ENCODE peak calls at places on chromosome 19, in six cellular contexts. One of them, this sample, is unnamed.

GRCh38 chr19:13475044-13475443 is 31.2 kb downstream of the CACNA1A start:
- DNase-seq in GM23248: no peak
- DNase-seq in neural progenitor cell: no peak
- DNase-seq in SK-N-SH: no peak
- DNase-seq in HCT116: no peak
- DNase-seq in MM.1S: no peak
- DNase-seq in this sample: no peak

GRCh38 chr19:16522559-16523377 is 19.5 kb downstream of the CHERP start:
- DNase-seq in GM23248: no peak
- DNase-seq in neural progenitor cell: no peak
- DNase-seq in SK-N-SH: no peak
- DNase-seq in HCT116: no peak
- DNase-seq in MM.1S: no peak
- DNase-seq in this sample: no peak

GRCh38 chr19:6720369-6721112 is at the start of gene C3:
- DNase-seq in GM23248: peak
- DNase-seq in neural progenitor cell: no peak
- DNase-seq in SK-N-SH: no peak
- DNase-seq in HCT116: no peak
- DNase-seq in MM.1S: no peak
- DNase-seq in this sample: no peak

GRCh38 chr19:46410205-46411087 is 2.9 kb downstream of the CCDC8 start:
- DNase-seq in GM23248: no peak
- DNase-seq in neural progenitor cell: no peak
- DNase-seq in SK-N-SH: no peak
- DNase-seq in HCT116: no peak
- DNase-seq in MM.1S: no peak
- DNase-seq in this sample: no peak

GRCh38 chr19:18058208-18059009 is 28.3 kb downstream of the IL12RB1 start:
- DNase-seq in GM23248: peak
- DNase-seq in neural progenitor cell: peak
- DNase-seq in SK-N-SH: peak
- DNase-seq in HCT116: peak
- DNase-seq in MM.1S: peak
- DNase-seq in this sample: peak

GRCh38 chr19:35346193-35347052 is 1.3 kb upstream of the FFAR1 start:
- DNase-seq in GM23248: no peak
- DNase-seq in neural progenitor cell: no peak
- DNase-seq in SK-N-SH: no peak
- DNase-seq in HCT116: no peak
- DNase-seq in MM.1S: no peak
- DNase-seq in this sample: no peak

GRCh38 chr19:35141627-35142401 is 1.2 kb upstream of the FXYD7 start:
- DNase-seq in GM23248: no peak
- DNase-seq in neural progenitor cell: peak
- DNase-seq in SK-N-SH: no peak
- DNase-seq in HCT116: no peak
- DNase-seq in MM.1S: no peak
- DNase-seq in this sample: no peak

GRCh38 chr19:1650627-1651009 is 1.8 kb downstream of the TCF3 start:
- DNase-seq in GM23248: peak
- DNase-seq in neural progenitor cell: peak
- DNase-seq in SK-N-SH: peak
- DNase-seq in HCT116: no peak
- DNase-seq in MM.1S: peak
- DNase-seq in this sample: no peak

GRCh38 chr19:58279042-58279924 is 528 bp downstream of the ZNF8 start:
- DNase-seq in GM23248: peak
- DNase-seq in neural progenitor cell: peak
- DNase-seq in SK-N-SH: peak
- DNase-seq in HCT116: no peak
- DNase-seq in MM.1S: no peak
- DNase-seq in this sample: peak

GRCh38 chr19:38944981-38945506 is 14.3 kb downstream of the MRPS12 start:
- DNase-seq in GM23248: peak
- DNase-seq in neural progenitor cell: no peak
- DNase-seq in SK-N-SH: peak
- DNase-seq in HCT116: no peak
- DNase-seq in MM.1S: no peak
- DNase-seq in this sample: no peak

GRCh38 chr19:16216744-16217670 is 19.3 kb downstream of the AP1M1 start:
- DNase-seq in GM23248: no peak
- DNase-seq in neural progenitor cell: no peak
- DNase-seq in SK-N-SH: peak
- DNase-seq in HCT116: no peak
- DNase-seq in MM.1S: no peak
- DNase-seq in this sample: no peak

GRCh38 chr19:9044449-9044848 is 34.2 kb upstream of the MUC16 start:
- DNase-seq in GM23248: no peak
- DNase-seq in neural progenitor cell: no peak
- DNase-seq in SK-N-SH: no peak
- DNase-seq in HCT116: no peak
- DNase-seq in MM.1S: no peak
- DNase-seq in this sample: no peak

GRCh38 chr19:2034729-2035589 is 16.1 kb downstream of the MKNK2 start:
- DNase-seq in GM23248: peak
- DNase-seq in neural progenitor cell: peak
- DNase-seq in SK-N-SH: peak
- DNase-seq in HCT116: peak
- DNase-seq in MM.1S: peak
- DNase-seq in this sample: peak

GRCh38 chr19:16027528-16027927 is 48.8 kb upstream of the TPM4 start:
- DNase-seq in GM23248: no peak
- DNase-seq in neural progenitor cell: no peak
- DNase-seq in SK-N-SH: no peak
- DNase-seq in HCT116: no peak
- DNase-seq in MM.1S: no peak
- DNase-seq in this sample: no peak

GRCh38 chr19:4640247-4641000 is 1.1 kb downstream of the TNFAIP8L1 start:
- DNase-seq in GM23248: no peak
- DNase-seq in neural progenitor cell: no peak
- DNase-seq in SK-N-SH: no peak
- DNase-seq in HCT116: no peak
- DNase-seq in MM.1S: no peak
- DNase-seq in this sample: no peak
- TF ChIP-seq EZH2phosphoT487 in GM23248: no peak
- TF ChIP-seq EZH2phosphoT487 in neural progenitor cell: no peak
- TF ChIP-seq EZH2phosphoT487 in SK-N-SH: no peak
- TF ChIP-seq EZH2phosphoT487 in HCT116: no peak
- TF ChIP-seq EZH2phosphoT487 in MM.1S: no peak
- TF ChIP-seq EZH2phosphoT487 in this sample: no peak

GRCh38 chr19:33953592-33953991 is 156.9 kb downstream of the KCTD15 start:
- DNase-seq in GM23248: no peak
- DNase-seq in neural progenitor cell: no peak
- DNase-seq in SK-N-SH: no peak
- DNase-seq in HCT116: no peak
- DNase-seq in MM.1S: no peak
- DNase-seq in this sample: peak

GRCh38 chr19:33953023-33953422 is 156.4 kb downstream of the KCTD15 start:
- DNase-seq in GM23248: no peak
- DNase-seq in neural progenitor cell: no peak
- DNase-seq in SK-N-SH: no peak
- DNase-seq in HCT116: no peak
- DNase-seq in MM.1S: peak
- DNase-seq in this sample: no peak

GRCh38 chr19:33956941-33957340 is 160.3 kb downstream of the KCTD15 start:
- DNase-seq in GM23248: no peak
- DNase-seq in neural progenitor cell: no peak
- DNase-seq in SK-N-SH: no peak
- DNase-seq in HCT116: no peak
- DNase-seq in MM.1S: no peak
- DNase-seq in this sample: no peak

GRCh38 chr19:33957804-33958203 is 161.1 kb downstream of the KCTD15 start:
- DNase-seq in GM23248: no peak
- DNase-seq in neural progenitor cell: no peak
- DNase-seq in SK-N-SH: no peak
- DNase-seq in HCT116: no peak
- DNase-seq in MM.1S: no peak
- DNase-seq in this sample: no peak

DNA sequence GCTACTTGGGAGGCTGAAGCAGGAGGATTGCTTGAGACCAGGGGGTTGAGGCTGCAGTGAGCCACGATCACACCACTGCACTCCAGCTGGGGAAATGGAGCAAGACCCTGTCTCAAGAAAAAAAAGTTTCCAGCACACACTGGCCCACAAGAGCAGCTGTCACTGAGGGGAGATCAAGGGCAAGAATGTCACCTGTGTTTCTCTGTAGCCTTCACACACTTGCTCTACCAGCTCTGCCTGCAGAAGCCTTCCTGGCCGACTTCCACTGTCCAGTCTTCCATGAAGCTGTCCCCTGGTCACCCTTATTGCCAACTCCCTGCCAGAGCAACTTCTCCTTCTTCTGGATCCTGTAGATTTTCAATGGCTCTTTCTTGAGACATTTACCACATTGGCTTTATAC is 158.0 kb downstream of the KCTD15 start:
- DNase-seq in GM23248: no peak
- DNase-seq in neural progenitor cell: no peak
- DNase-seq in SK-N-SH: no peak
- DNase-seq in HCT116: no peak
- DNase-seq in MM.1S: no peak
- DNase-seq in this sample: no peak
- H3K9ac ChIP-seq in GM23248: no peak
- H3K9ac ChIP-seq in neural progenitor cell: no peak
- H3K9ac ChIP-seq in SK-N-SH: no peak
- H3K9ac ChIP-seq in HCT116: no peak
- H3K9ac ChIP-seq in MM.1S: no peak
- H3K9ac ChIP-seq in this sample: no peak

GRCh38 chr19:11890634-11891033 is 3.1 kb downstream of the ZNF69 start:
- DNase-seq in GM23248: no peak
- DNase-seq in neural progenitor cell: no peak
- DNase-seq in SK-N-SH: no peak
- DNase-seq in HCT116: no peak
- DNase-seq in MM.1S: no peak
- DNase-seq in this sample: no peak

GRCh38 chr19:11887247-11887617 is 350 bp upstream of the ZNF69 start:
- DNase-seq in GM23248: peak
- DNase-seq in neural progenitor cell: no peak
- DNase-seq in SK-N-SH: no peak
- DNase-seq in HCT116: no peak
- DNase-seq in MM.1S: no peak
- DNase-seq in this sample: no peak

GRCh38 chr19:11887618-11888531 is at the start of gene ZNF69:
- DNase-seq in GM23248: peak
- DNase-seq in neural progenitor cell: peak
- DNase-seq in SK-N-SH: peak
- DNase-seq in HCT116: no peak
- DNase-seq in MM.1S: peak
- DNase-seq in this sample: peak
- TF ChIP-seq EZH2phosphoT487 in GM23248: no peak
- TF ChIP-seq EZH2phosphoT487 in neural progenitor cell: no peak
- TF ChIP-seq EZH2phosphoT487 in SK-N-SH: no peak
- TF ChIP-seq EZH2phosphoT487 in HCT116: no peak
- TF ChIP-seq EZH2phosphoT487 in MM.1S: no peak
- TF ChIP-seq EZH2phosphoT487 in this sample: no peak

GRCh38 chr19:10501971-10502523 is 1.1 kb downstream of the KEAP1 start:
- DNase-seq in GM23248: peak
- DNase-seq in neural progenitor cell: peak
- DNase-seq in SK-N-SH: peak
- DNase-seq in HCT116: no peak
- DNase-seq in MM.1S: peak
- DNase-seq in this sample: peak

GRCh38 chr19:10499550-10500246 is 3.5 kb downstream of the KEAP1 start:
- DNase-seq in GM23248: no peak
- DNase-seq in neural progenitor cell: no peak
- DNase-seq in SK-N-SH: no peak
- DNase-seq in HCT116: no peak
- DNase-seq in MM.1S: no peak
- DNase-seq in this sample: no peak

GRCh38 chr19:10500247-10500592 is 2.9 kb downstream of the KEAP1 start:
- DNase-seq in GM23248: no peak
- DNase-seq in neural progenitor cell: no peak
- DNase-seq in SK-N-SH: no peak
- DNase-seq in HCT116: no peak
- DNase-seq in MM.1S: no peak
- DNase-seq in this sample: no peak

GRCh38 chr19:10502524-10503001 is 593 bp downstream of the KEAP1 start:
- DNase-seq in GM23248: peak
- DNase-seq in neural progenitor cell: peak
- DNase-seq in SK-N-SH: peak
- DNase-seq in HCT116: peak
- DNase-seq in MM.1S: peak
- DNase-seq in this sample: peak

GRCh38 chr19:10497371-10497770 is 5.8 kb downstream of the KEAP1 start:
- DNase-seq in GM23248: no peak
- DNase-seq in neural progenitor cell: no peak
- DNase-seq in SK-N-SH: no peak
- DNase-seq in HCT116: no peak
- DNase-seq in MM.1S: no peak
- DNase-seq in this sample: no peak
- H3K9ac ChIP-seq in GM23248: no peak
- H3K9ac ChIP-seq in neural progenitor cell: no peak
- H3K9ac ChIP-seq in SK-N-SH: no peak
- H3K9ac ChIP-seq in HCT116: no peak
- H3K9ac ChIP-seq in MM.1S: no peak
- H3K9ac ChIP-seq in this sample: no peak

DNA sequence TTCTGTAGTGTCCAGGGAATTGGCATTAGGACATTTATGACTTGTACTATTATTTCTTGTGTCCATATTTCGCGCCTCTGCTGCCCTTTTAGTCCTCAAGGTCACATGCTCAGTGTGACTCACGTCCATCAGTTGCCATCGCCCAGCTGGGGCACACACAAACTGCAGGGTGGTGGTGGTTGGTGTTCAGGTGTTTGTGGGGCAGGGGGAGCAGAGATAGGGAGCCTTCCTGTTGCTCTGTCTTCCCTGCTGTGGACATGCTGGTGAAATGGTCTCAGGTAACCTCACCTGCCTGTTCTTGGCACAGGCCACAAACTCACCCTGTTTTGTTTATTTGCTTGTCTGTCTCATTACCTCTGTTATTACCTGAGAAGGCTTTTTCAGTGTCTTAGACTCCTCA is 22.4 kb downstream of the PRR12 start:
- DNase-seq in GM23248: peak
- DNase-seq in neural progenitor cell: no peak
- DNase-seq in SK-N-SH: no peak
- DNase-seq in HCT116: no peak
- DNase-seq in MM.1S: no peak
- DNase-seq in this sample: peak
- TF ChIP-seq EZH2phosphoT487 in GM23248: no peak
- TF ChIP-seq EZH2phosphoT487 in neural progenitor cell: no peak
- TF ChIP-seq EZH2phosphoT487 in SK-N-SH: no peak
- TF ChIP-seq EZH2phosphoT487 in HCT116: no peak
- TF ChIP-seq EZH2phosphoT487 in MM.1S: no peak
- TF ChIP-seq EZH2phosphoT487 in this sample: no peak

GRCh38 chr19:42051166-42052115 is 18.6 kb downstream of the GRIK5 start:
- DNase-seq in GM23248: peak
- DNase-seq in neural progenitor cell: no peak
- DNase-seq in SK-N-SH: no peak
- DNase-seq in HCT116: no peak
- DNase-seq in MM.1S: no peak
- DNase-seq in this sample: peak

GRCh38 chr19:42045575-42045974 is 24.4 kb downstream of the GRIK5 start:
- DNase-seq in GM23248: no peak
- DNase-seq in neural progenitor cell: no peak
- DNase-seq in SK-N-SH: no peak
- DNase-seq in HCT116: no peak
- DNase-seq in MM.1S: no peak
- DNase-seq in this sample: no peak

GRCh38 chr19:42053037-42053935 is 16.7 kb downstream of the GRIK5 start:
- DNase-seq in GM23248: no peak
- DNase-seq in neural progenitor cell: no peak
- DNase-seq in SK-N-SH: no peak
- DNase-seq in HCT116: no peak
- DNase-seq in MM.1S: no peak
- DNase-seq in this sample: peak

GRCh38 chr19:42052241-42052863 is 17.7 kb downstream of the GRIK5 start:
- DNase-seq in GM23248: no peak
- DNase-seq in neural progenitor cell: no peak
- DNase-seq in SK-N-SH: peak
- DNase-seq in HCT116: no peak
- DNase-seq in MM.1S: no peak
- DNase-seq in this sample: peak

GRCh38 chr19:42048992-42049391 is 21.0 kb downstream of the GRIK5 start:
- DNase-seq in GM23248: no peak
- DNase-seq in neural progenitor cell: no peak
- DNase-seq in SK-N-SH: no peak
- DNase-seq in HCT116: no peak
- DNase-seq in MM.1S: no peak
- DNase-seq in this sample: peak
- H3K9ac ChIP-seq in GM23248: no peak
- H3K9ac ChIP-seq in neural progenitor cell: no peak
- H3K9ac ChIP-seq in SK-N-SH: no peak
- H3K9ac ChIP-seq in HCT116: no peak
- H3K9ac ChIP-seq in MM.1S: no peak
- H3K9ac ChIP-seq in this sample: peak